ENCODE peak calls at places on chromosome 7, in seven cellular contexts. K is K562, Z is H1, P is A549, V is HepG2, T is endothelial cell of umbilical vein, R is HCT116. W is an unnamed sample.
A peak's percentile ranks its signal among the peaks of the same experiment; 100 is the strongest.

GRCh38 chr7:118129037-118129436 is 54.9 kb upstream of the LSM8 start:
- DNase-seq in R (no peak), P (no peak), Z (no peak), K (no peak), T (no peak), V (no peak), W (no peak)

GRCh38 chr7:94182721-94183120 is 178.6 kb upstream of the BET1 start:
- DNase-seq in P (no peak), V (no peak), K (no peak), Z (no peak), R (no peak), T (no peak), W (no peak)

GRCh38 chr7:134850048-134850447 is 70.6 kb downstream of the CALD1 start:
- DNase-seq in K (no peak), R (no peak), V (no peak), T (peak; percentile 40), Z (no peak), P (no peak), W (no peak)

GRCh38 chr7:45001138-45001694 is 1.2 kb downstream of the CCM2 start:
- DNase-seq in R (no peak), K (peak; percentile 69), P (no peak), T (peak; percentile 17), Z (no peak), V (no peak), W (peak; percentile 35)

GRCh38 chr7:45574521-45575500 is 643 bp downstream of the ADCY1 start:
- DNase-seq in K (no peak), R (no peak), T (peak; percentile 25), P (peak; percentile 48), V (peak; percentile 35), Z (no peak), W (no peak)

GRCh38 chr7:70492641-70493040 is 639.3 kb upstream of the GALNT17 start:
- DNase-seq in P (no peak), K (no peak), V (no peak), Z (no peak), R (no peak), T (no peak), W (no peak)

GRCh38 chr7:70458195-70458695 is 673.7 kb upstream of the GALNT17 start:
- DNase-seq in V (no peak), R (no peak), P (no peak), Z (no peak), T (no peak), K (no peak), W (no peak)

GRCh38 chr7:80721880-80722595 is 83.6 kb downstream of the CD36 start:
- DNase-seq in T (peak; percentile 10), V (no peak), K (no peak), P (peak; percentile 85), Z (no peak), R (peak; percentile 63), W (peak; percentile 41)

GRCh38 chr7:155860840-155861479 is 48.7 kb upstream of the SHH start:
- DNase-seq in T (no peak), P (peak; percentile 92), V (no peak), R (no peak), Z (no peak), K (no peak), W (no peak)

GRCh38 chr7:44980393-44981034 is 1.7 kb upstream of the MYO1G start:
- DNase-seq in P (no peak), T (no peak), R (no peak), Z (no peak), V (no peak), K (no peak), W (peak; percentile 98)

DNA sequence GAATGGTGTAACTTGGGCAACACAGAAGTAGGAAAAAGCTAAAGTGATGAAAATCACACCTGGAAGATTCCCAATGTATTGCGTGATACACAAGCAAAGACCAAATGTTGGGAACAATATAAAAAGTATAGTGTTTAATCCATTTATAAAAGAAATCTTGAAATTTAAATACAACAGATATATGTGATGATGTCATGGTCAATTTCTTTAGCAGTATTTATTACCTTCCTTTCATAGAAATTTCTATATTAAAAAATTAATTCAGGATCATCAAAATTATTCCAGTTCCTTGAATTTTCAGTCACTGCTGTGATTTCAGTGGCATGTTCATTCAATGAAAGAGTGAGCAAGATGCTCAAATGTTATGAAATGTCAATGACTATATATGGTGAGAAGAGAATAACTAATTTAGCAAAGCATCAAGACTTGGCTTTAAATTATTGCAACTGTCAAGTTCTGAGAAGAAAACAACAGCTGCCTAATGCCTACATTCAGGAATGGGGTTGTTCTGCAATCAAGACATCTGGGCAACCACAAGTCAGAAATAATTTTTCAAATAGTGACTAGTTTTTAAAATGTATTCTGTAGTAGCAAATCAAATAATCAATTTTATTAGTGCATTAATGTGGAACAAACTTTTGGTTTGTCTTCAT is 308.8 kb downstream of the SEMA3D start:
- DNase-seq in Z (no peak), P (no peak), R (no peak), T (no peak), V (no peak), K (no peak), W (no peak)
- TF ChIP-seq MAX in Z (no peak), P (no peak), R (no peak), T (no peak), V (no peak), K (no peak), W (no peak)

GRCh38 chr7:116355423-116355765 is 144.1 kb upstream of the CAV2 start:
- DNase-seq in R (no peak), T (no peak), Z (no peak), K (no peak), V (no peak), P (no peak), W (no peak)

GRCh38 chr7:116353614-116354013 is 143.3 kb downstream of the TES start:
- DNase-seq in P (no peak), R (no peak), K (no peak), T (no peak), V (no peak), Z (no peak), W (no peak)

GRCh38 chr7:116354546-116355422 is 144.4 kb downstream of the TES start:
- DNase-seq in K (no peak), R (peak; percentile 96), V (peak; percentile 12), T (peak; percentile 99), Z (peak; percentile 19), P (peak; percentile 97), W (no peak)

GRCh38 chr7:116351966-116352365 is 141.6 kb downstream of the TES start:
- DNase-seq in R (no peak), V (no peak), T (no peak), Z (no peak), K (no peak), P (no peak), W (no peak)

GRCh38 chr7:116354171-116354545 is 143.8 kb downstream of the TES start:
- DNase-seq in R (no peak), Z (no peak), T (no peak), P (peak; percentile 26), V (no peak), K (no peak), W (no peak)
- TF ChIP-seq MAX in R (no peak), Z (no peak), T (no peak), P (no peak), V (no peak), K (no peak), W (no peak)

GRCh38 chr7:18508441-18509427 is 13.2 kb downstream of the HDAC9 start:
- DNase-seq in V (peak; percentile 12), P (peak; percentile 50), T (peak; percentile 93), R (peak; percentile 66), Z (no peak), K (no peak), W (peak; percentile 12)
- TF ChIP-seq MAX in V (no peak), P (no peak), T (no peak), R (peak; percentile 37), Z (no peak), K (no peak), W (no peak)

DNA sequence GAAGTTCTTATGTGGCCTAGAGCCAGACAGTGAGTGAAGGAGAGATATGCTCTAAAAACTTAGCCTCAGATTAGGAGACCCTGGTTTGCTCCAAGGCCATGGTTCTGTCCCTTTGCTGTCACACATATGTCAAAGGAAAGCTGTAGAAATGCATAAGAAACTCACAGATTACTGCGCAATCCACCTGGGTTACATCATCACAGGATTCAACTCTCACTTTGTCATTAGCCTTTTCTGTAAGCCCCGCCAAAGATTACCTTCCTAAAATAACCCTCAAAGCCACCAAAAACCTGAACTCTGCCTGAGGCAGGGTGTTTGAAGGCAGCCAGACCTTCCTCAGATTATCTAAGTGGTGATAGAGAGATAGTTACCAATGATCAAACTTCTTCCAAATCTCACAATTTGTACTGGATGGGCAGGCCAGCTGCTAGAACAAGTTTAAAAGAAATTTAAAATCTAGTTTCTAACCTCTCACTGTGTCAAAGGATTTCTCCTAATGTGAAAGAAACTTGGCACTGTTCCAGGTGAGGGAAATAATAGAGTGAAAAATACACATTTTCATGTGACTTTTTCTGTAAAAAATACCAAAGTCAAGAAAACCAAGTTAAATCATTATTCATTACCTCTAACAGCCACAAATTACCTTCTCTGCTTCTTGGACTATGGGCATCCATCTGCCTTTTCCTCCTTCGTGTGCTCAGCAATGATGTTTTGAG is 567.2 kb downstream of the SUGCT start:
- DNase-seq in K (no peak), Z (no peak), R (no peak), T (no peak), V (no peak), P (no peak), W (peak; percentile 31)
- TF ChIP-seq MAX in K (no peak), Z (no peak), R (no peak), T (no peak), V (no peak), P (no peak), W (no peak)

DNA sequence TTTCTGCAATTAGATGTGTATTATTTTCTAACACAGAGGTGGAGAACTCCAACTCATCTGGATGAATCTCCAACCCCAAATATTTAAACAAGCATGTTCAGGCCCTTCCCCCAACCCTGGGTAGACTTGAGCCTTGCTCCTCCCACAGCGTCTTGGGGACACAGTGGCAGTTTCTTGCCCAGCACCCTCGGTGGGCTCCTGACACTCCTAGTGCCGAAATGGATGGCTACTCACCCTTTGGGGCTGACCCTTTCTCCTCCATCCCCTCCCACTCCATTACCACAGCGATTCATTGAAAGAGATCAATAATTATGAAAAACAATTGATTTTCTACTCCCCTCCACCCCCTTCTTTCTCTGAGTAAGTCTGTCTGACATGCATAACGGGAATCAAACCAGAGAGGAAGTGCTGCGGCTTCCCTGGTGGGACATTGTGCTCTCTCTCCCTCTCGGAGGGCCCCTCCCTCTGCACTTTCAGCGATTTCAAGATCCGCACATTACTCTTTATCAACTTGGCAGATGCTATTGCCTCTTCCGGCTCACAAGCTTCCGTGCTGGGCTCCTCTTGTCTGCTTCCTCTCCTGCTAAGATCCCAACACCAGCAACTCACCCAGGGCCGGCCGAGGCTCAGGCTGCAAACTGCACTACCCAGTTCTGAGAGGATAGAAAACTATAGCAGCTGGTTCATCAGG is 78.9 kb upstream of the PLXNA4 start:
- DNase-seq in V (no peak), Z (no peak), K (no peak), P (no peak), T (peak; percentile 6), R (no peak), W (peak; percentile 99)
- TF ChIP-seq MAX in V (no peak), Z (no peak), K (no peak), P (no peak), T (no peak), R (no peak), W (peak; percentile 62)

DNA sequence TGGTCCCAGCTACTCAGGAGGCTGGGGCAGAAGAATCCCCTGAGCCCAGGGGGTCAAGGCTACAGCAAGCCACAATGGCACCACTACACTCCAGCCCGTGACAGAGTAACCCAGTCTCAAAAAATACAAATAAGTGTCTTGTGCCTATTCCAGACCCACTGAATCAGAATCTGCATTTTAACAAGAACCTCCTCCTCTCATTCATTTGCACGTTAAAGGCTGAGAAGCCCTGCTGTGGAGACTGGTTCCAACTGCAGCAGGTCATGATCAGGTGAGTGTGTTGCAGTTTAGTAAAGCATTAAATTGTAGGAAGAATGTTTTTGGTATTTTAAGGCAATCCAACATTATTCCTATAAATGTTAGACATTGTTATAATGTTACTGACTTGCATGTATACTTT is 30.5 kb downstream of the MKRN1 start:
- DNase-seq in K (no peak), V (no peak), P (no peak), Z (no peak), T (no peak), R (no peak), W (no peak)
- TF ChIP-seq MAX in K (no peak), V (no peak), P (no peak), Z (no peak), T (no peak), R (no peak), W (no peak)